ENCODE peak calls at places on chromosomes 16 and 17, in eight cellular contexts. O is activated CD8-positive, alpha-beta memory T cell treated with anti-CD3 and anti-CD28 coated beads for 1 hour; K is upper lobe of right lung; S is nephron progenitor cell; T is SJCRH30; L is DND-41; M is naive thymus-derived CD4-positive, alpha-beta T cell; J is stimulated activated CD4-positive, alpha-beta T cell treated with anti-CD3 and anti-CD28 coated beads, Interleukin-2, amount 100 ng/mL, for 48 hours. F is an unnamed sample.

GRCh38 chr17:77433385-77434135 is 292.8 kb downstream of the SEC14L1 start:
- DNase-seq in S (peak; percentile 50), T (peak; percentile 83), J (no peak), L (no peak), O (no peak), K (no peak), M (peak; percentile 44), F (no peak)

GRCh38 chr17:22278302-22279275 is 586.3 kb downstream of the KCNJ18 start:
- DNase-seq in S (no peak), T (no peak), O (no peak), M (no peak), L (no peak), J (no peak), K (peak; percentile 53), F (no peak)

GRCh38 chr17:44777394-44778348 is 18.9 kb downstream of the ADAM11 start:
- DNase-seq in M (no peak), S (no peak), O (no peak), K (no peak), J (no peak), T (no peak), L (no peak), F (no peak)

GRCh38 chr17:63983326-63983725 is 10.6 kb upstream of the SCN4A start:
- DNase-seq in M (no peak), K (no peak), J (no peak), T (no peak), O (no peak), S (no peak), L (no peak), F (no peak)

GRCh38 chr17:79728169-79728907 is 2.4 kb upstream of the ENPP7 start:
- DNase-seq in K (peak; percentile 77), T (peak; percentile 96), L (peak; percentile 90), M (peak; percentile 91), J (peak; percentile 70), O (peak; percentile 61), S (peak; percentile 87), F (peak; percentile 76)

GRCh38 chr16:55678061-55678935 is 22.5 kb downstream of the SLC6A2 start:
- DNase-seq in K (no peak), S (no peak), L (no peak), O (no peak), T (no peak), M (no peak), J (no peak), F (no peak)

GRCh38 chr16:29809850-29810698 is 1.9 kb upstream of the PRRT2 start:
- DNase-seq in L (peak; percentile 45), K (peak; percentile 65), J (no peak), S (peak; percentile 50), O (no peak), T (no peak), M (peak; percentile 49), F (peak; percentile 85)

GRCh38 chr16:81509404-81509803 is 64.8 kb downstream of the CMIP start:
- DNase-seq in S (no peak), O (no peak), K (no peak), L (no peak), T (no peak), J (no peak), M (no peak), F (no peak)

GRCh38 chr17:36816889-36817288 is 120.4 kb upstream of the LHX1 start:
- DNase-seq in K (no peak), T (no peak), L (no peak), O (no peak), J (no peak), S (no peak), M (no peak), F (no peak)

GRCh38 chr17:63635787-63636186 is 13.6 kb downstream of the MAP3K3 start:
- DNase-seq in L (no peak), K (no peak), S (no peak), J (no peak), T (no peak), M (no peak), O (no peak), F (no peak)

GRCh38 chr16:59543641-59544040 is 809.5 kb upstream of the GOT2 start:
- DNase-seq in T (peak; percentile 60), S (no peak), K (no peak), O (no peak), L (no peak), J (no peak), M (no peak), F (no peak)

GRCh38 chr17:2996938-2997670 is 66.3 kb downstream of the OR1D5 start:
- DNase-seq in J (no peak), T (no peak), S (no peak), K (peak; percentile 34), O (no peak), L (no peak), M (no peak), F (no peak)

GRCh38 chr16:56608876-56609462 is 585 bp downstream of the MT2A start:
- DNase-seq in T (peak; percentile 51), J (no peak), O (no peak), K (no peak), M (no peak), L (peak; percentile 33), S (no peak), F (peak; percentile 38)

GRCh38 chr16:74487634-74488495 is 66.6 kb upstream of the CLEC18B start:
- DNase-seq in S (no peak), O (no peak), J (no peak), L (no peak), K (no peak), T (no peak), M (no peak), F (no peak)

GRCh38 chr17:1953866-1954265 is 71.3 kb downstream of the RTN4RL1 start:
- DNase-seq in J (no peak), O (no peak), S (no peak), K (no peak), T (no peak), M (no peak), L (no peak), F (no peak)

GRCh38 chr17:43609613-43610385 is 51.9 kb downstream of the MEOX1 start:
- DNase-seq in O (no peak), K (no peak), M (no peak), L (no peak), S (no peak), J (no peak), T (peak; percentile 57), F (no peak)

GRCh38 chr17:73420897-73421296 is 109.1 kb upstream of the CDC42EP4 start:
- DNase-seq in T (no peak), O (no peak), J (no peak), S (no peak), M (no peak), K (no peak), L (no peak), F (peak; percentile 41)

GRCh38 chr17:59893617-59894100 is 738 bp downstream of the RPS6KB1 start:
- DNase-seq in M (no peak), L (peak; percentile 45), S (no peak), J (peak; percentile 23), T (peak; percentile 80), O (no peak), K (no peak), F (peak; percentile 59)

GRCh38 chr16:71863995-71864394 is 18.2 kb downstream of the ATXN1L start:
- DNase-seq in M (no peak), S (no peak), J (no peak), O (no peak), K (no peak), T (no peak), L (no peak), F (no peak)

GRCh38 chr16:24418729-24419128 is 120.6 kb upstream of the RBBP6 start:
- DNase-seq in T (no peak), M (no peak), S (no peak), K (no peak), L (no peak), O (no peak), J (no peak), F (no peak)

GRCh38 chr17:77647531-77647930 is 311.0 kb upstream of the TNRC6C start:
- DNase-seq in M (no peak), T (no peak), L (no peak), J (no peak), K (peak; percentile 37), O (no peak), S (no peak), F (no peak)

GRCh38 chr16:35523991-35524390 is 2064.6 kb downstream of the TP53TG3F start:
- DNase-seq in T (no peak), M (no peak), J (no peak), S (no peak), K (no peak), O (no peak), L (no peak), F (no peak)

GRCh38 chr17:68594552-68594951 is 6.6 kb downstream of the FAM20A start:
- DNase-seq in T (no peak), O (no peak), L (no peak), S (no peak), K (no peak), J (no peak), M (no peak), F (no peak)

GRCh38 chr16:89137666-89138512 is 33.7 kb upstream of the CDH15 start:
- DNase-seq in O (no peak), J (no peak), M (no peak), T (no peak), S (no peak), K (peak; percentile 51), L (no peak), F (no peak)

GRCh38 chr16:69366431-69366830 is 14.8 kb upstream of the TMED6 start:
- DNase-seq in O (no peak), K (no peak), T (no peak), S (no peak), M (no peak), L (no peak), J (peak; percentile 14), F (no peak)

F was measured in NB4.